ENCODE peak calls at places on chromosomes 2 and 18, in five cellular contexts. S is nephron progenitor cell, Y is prostate gland, V is heart left ventricle, F is GM12864. G is an unnamed sample.

GRCh38 chr2:45028276-45028675 is 19.0 kb upstream of the SIX2 start:
- DNase-seq in Y (no peak), V (no peak), F (no peak), S (no peak), G (no peak)

GRCh38 chr2:24269270-24269669 is 91.1 kb downstream of the ITSN2 start:
- DNase-seq in F (no peak), V (no peak), S (no peak), Y (no peak), G (no peak)

GRCh38 chr2:224711381-224711780 is 4.8 kb downstream of the CCDC195 start:
- DNase-seq in S (no peak), Y (no peak), V (no peak), F (no peak), G (no peak)

GRCh38 chr2:240739797-240740196 is 48.1 kb downstream of the AQP12A start:
- DNase-seq in F (no peak), V (no peak), S (no peak), Y (no peak), G (no peak)

GRCh38 chr2:207984765-207985480 is 40.4 kb downstream of the PLEKHM3 start:
- DNase-seq in F (no peak), V (no peak), Y (no peak), S (no peak), G (no peak)

GRCh38 chr2:218877331-218877730 is 3.3 kb upstream of the WNT10A start:
- DNase-seq in Y (no peak), F (no peak), V (no peak), S (no peak), G (no peak)

GRCh38 chr2:112636605-112637288 is 9.0 kb upstream of the SLC20A1 start:
- DNase-seq in Y (no peak), V (no peak), S (no peak), F (no peak), G (peak)

GRCh38 chr18:63098014-63098981 is 221.3 kb downstream of the BCL2 start:
- DNase-seq in S (no peak), Y (no peak), V (no peak), F (no peak), G (peak)

GRCh38 chr2:209422191-209422754 is 1.6 kb upstream of the MAP2 start:
- DNase-seq in S (no peak), Y (no peak), V (no peak), F (no peak), G (no peak)

GRCh38 chr2:14313351-14313750 is 319.2 kb upstream of the LRATD1 start:
- DNase-seq in F (no peak), S (no peak), V (no peak), Y (no peak), G (no peak)

GRCh38 chr2:26241928-26242436 is 2.5 kb downstream of the HADHA start:
- DNase-seq in V (no peak), S (no peak), Y (no peak), F (no peak), G (no peak)

GRCh38 chr2:33696234-33696633 is 97.1 kb upstream of the FAM98A start:
- DNase-seq in Y (no peak), S (no peak), V (no peak), F (no peak), G (no peak)
- TF ChIP-seq CTCF in Y (no peak), S (no peak), V (no peak), F (no peak), G (no peak)

DNA sequence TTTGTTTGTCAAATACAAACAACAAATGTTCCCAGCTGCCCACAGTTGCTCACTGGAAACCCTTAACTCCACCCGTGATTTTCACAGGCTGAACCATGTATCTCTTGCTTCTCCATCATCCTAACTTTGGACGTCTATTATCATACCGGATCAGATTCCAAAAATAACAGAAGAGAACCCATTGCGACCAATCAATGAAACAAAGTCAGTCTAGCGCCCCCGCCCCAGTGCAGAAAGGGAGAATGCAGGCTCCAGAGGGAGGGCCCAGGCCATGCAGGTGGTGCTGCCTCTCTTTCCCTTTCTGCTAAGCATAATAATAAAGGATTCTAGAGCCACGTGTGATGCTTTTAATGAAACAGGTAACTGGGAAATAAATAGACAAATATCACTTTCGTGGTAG is 24.1 kb downstream of the COLEC12 start:
- DNase-seq in V (no peak), S (peak), Y (no peak), F (no peak), G (no peak)
- TF ChIP-seq CTCF in V (no peak), S (no peak), Y (no peak), F (no peak), G (no peak)

DNA sequence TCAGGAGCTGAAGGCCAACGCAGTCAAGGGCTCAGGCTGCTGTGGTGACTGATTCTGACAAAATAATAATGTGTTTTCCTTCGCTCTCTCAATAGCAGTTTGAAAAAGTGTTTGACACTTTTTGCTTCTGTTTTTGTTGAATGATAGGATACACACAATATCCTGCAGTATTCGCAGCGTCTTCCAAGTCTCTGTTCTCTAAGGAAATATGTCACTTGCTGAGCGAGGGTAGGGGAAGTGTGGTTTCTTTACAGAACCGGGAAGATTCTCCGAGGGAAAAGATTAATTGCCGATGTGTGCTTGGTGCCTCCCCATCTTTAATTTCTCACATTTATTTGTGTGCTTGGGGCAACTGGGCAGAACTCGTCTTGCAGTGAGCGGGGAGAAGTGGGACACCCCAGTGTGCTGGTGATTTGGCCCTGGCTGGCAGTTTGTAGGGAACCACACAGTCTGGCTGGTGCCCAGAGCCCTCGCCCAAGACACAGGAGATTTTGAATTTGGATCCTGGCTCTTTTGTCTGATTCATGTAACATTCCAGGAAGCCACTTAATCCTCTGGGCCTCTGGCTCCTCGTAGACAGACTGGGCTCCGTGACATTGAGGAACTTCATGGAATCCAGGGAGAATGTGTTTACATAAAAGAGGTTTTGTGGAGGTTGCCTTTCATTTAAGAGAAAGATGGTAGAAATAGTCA is 169.4 kb downstream of the LDLRAD4 start:
- DNase-seq in Y (no peak), F (no peak), V (no peak), S (no peak), G (no peak)
- TF ChIP-seq CTCF in Y (no peak), F (no peak), V (no peak), S (no peak), G (no peak)

DNA sequence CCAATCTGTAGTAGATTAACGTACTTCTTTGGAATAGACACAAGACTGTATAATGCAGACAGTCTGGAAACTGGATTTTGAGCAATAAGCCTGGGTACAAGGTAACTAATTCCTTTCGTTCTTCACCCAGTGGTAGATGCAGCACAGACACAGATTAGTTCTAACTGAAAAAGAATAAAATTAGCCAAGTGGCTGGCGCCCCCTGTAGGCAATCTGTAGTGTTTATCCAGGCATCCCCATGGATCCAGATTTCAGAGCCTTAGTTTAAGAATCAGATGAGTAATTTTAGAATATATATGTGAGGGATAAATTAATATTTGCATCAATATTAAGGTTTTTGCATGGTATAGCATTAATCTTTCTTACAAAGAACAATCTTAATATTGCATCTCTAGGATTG is 563.9 kb downstream of the DCC start:
- DNase-seq in S (peak), Y (no peak), V (no peak), F (no peak), G (peak)
- TF ChIP-seq CTCF in S (peak), Y (no peak), V (peak), F (peak), G (peak)

GRCh38 chr18:53698907-53699306 is 525.6 kb downstream of the MBD2 start:
- DNase-seq in Y (no peak), V (peak), F (no peak), S (peak), G (peak)
- TF ChIP-seq CTCF in Y (no peak), V (peak), F (peak), S (peak), G (no peak)

DNA sequence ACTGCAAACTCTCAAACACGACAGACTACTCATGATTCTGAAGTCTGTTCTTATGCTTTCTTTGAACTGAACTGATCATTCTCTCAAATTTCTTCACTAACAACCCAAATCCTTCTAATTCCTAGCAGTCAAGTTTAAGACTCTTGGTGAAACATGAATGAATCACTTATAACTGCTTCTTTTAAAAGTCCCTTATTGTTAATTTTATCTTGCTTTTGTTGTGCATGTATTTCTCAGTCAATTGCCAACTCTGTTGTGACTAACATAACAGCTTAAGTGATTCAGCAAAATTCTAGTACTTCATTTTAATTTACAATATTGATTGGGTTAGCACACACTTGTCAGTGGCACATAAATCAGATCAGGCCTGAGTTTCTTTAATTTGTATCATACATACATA is 357.0 kb upstream of the FSIP2 start:
- DNase-seq in F (no peak), Y (no peak), V (no peak), S (no peak), G (no peak)
- TF ChIP-seq CTCF in F (no peak), Y (no peak), V (no peak), S (no peak), G (no peak)

DNA sequence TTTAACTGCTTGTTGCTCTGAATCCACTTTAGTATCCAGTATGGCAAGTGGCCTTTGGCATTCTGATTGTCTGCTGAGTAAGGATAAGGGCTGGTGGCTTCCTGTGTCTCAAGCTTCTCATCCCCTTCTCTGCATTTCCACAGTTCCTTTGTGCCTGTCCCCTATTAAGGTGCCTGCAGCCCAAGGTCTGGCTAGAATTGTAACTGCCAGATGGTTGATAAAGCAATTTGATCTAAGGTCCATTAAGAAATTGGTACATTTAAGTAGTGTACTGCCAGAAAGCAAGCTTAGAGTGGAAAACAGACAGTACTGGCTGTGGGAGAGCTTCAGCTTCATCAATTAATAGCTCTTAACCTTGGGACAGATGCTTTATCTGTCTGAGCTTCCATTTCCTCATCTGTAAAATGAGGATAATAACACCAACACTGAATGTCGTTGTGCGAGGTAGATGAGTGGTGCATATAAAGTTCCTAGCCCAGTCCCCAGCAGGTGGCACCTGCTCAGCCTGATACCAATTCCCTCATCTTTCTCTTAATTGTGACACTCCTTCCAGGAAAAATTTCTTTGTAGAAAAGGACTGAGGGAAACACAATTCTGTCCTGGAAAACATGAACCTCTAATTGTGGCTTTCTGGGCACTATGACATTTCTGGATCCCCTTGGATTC is 570.6 kb upstream of the GCFC2 start:
- DNase-seq in V (no peak), S (no peak), Y (no peak), F (no peak), G (no peak)
- TF ChIP-seq CTCF in V (no peak), S (no peak), Y (no peak), F (no peak), G (no peak)

DNA sequence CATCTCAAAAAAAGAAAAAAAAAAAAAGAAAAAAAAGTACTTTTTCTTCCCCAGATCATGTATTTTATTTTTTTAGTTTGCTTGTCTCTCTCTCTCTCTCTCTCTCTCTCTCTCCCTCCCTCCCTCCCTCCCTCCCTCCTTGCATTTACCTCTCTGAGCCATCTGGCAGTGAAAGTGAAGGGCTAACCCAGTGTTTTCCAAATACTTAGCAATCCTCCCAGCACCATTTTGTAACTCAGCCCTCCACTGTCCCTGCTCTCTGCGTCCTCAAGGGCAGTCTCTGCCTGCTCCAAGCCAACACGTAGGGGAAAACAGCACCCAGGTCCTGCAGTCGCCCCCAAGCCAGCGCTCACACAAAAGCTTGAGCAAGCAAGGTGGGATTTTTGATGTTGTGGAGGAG is 19.6 kb upstream of the TEX44 start:
- DNase-seq in S (no peak), F (no peak), Y (no peak), V (no peak), G (no peak)
- TF ChIP-seq CTCF in S (no peak), F (no peak), Y (no peak), V (no peak), G (no peak)

GRCh38 chr2:68385232-68385906 is 20.3 kb downstream of the PLEK start:
- DNase-seq in V (no peak), F (peak), Y (no peak), S (no peak), G (no peak)
- TF ChIP-seq CTCF in V (no peak), F (no peak), Y (no peak), S (no peak), G (no peak)

GRCh38 chr18:59150236-59150635 is 10.6 kb downstream of the SEC11C start:
- DNase-seq in F (no peak), Y (no peak), V (no peak), S (no peak), G (no peak)
- TF ChIP-seq CTCF in F (no peak), Y (no peak), V (no peak), S (no peak), G (no peak)